ENCODE peak calls at places on chromosome 14, in four cellular contexts. G is RCC 7860, C is HAP-1, D is fibroblast of lung. S is an unnamed sample.

GRCh38 chr14:52961060-52961639 is 10.3 kb upstream of the FERMT2 start:
- DNase-seq in G (peak), C (peak), D (peak), S (no peak)

GRCh38 chr14:22715186-22715812 is 51.2 kb upstream of the OXA1L start:
- DNase-seq in G (no peak), C (no peak), D (no peak), S (no peak)

GRCh38 chr14:54252072-54252730 is 144.6 kb upstream of the CDKN3 start:
- DNase-seq in G (peak), C (no peak), D (peak), S (no peak)

GRCh38 chr14:97446087-97446486 is 648.9 kb downstream of the VRK1 start:
- DNase-seq in G (no peak), C (no peak), D (no peak), S (no peak)

GRCh38 chr14:73058224-73058922 is at the start of gene RBM25:
- DNase-seq in G (peak), C (peak), D (peak), S (peak)

GRCh38 chr14:85319101-85319500 is 210.8 kb upstream of the FLRT2 start:
- DNase-seq in G (no peak), C (no peak), D (no peak), S (no peak)

GRCh38 chr14:65501328-65501727 is 88.8 kb downstream of the FUT8 start:
- DNase-seq in G (no peak), C (no peak), D (no peak), S (no peak)

GRCh38 chr14:68214431-68214830 is 394.9 kb downstream of the RAD51B start:
- DNase-seq in G (no peak), C (no peak), D (no peak), S (no peak)

GRCh38 chr14:68951800-68952540 is 27.1 kb downstream of the ACTN1 start:
- DNase-seq in G (no peak), C (no peak), D (no peak), S (no peak)

GRCh38 chr14:22427771-22428228 is 161.2 kb downstream of the DAD1 start:
- DNase-seq in G (no peak), C (peak), D (peak), S (no peak)

GRCh38 chr14:23125933-23126524 is 7.0 kb upstream of the CEBPE start:
- DNase-seq in G (no peak), C (no peak), D (no peak), S (no peak)

GRCh38 chr14:62017651-62018230 is 255.5 kb downstream of the SNAPC1 start:
- DNase-seq in G (no peak), C (no peak), D (no peak), S (no peak)

GRCh38 chr14:72516936-72517408 is 376.9 kb downstream of the DPF3 start:
- DNase-seq in G (peak), C (peak), D (peak), S (peak)

GRCh38 chr14:103099081-103099732 is 4.7 kb downstream of the EXOC3L4 start:
- DNase-seq in G (no peak), C (no peak), D (no peak), S (no peak)

GRCh38 chr14:93752980-93753561 is 35.2 kb downstream of the PRIMA1 start:
- DNase-seq in G (no peak), C (no peak), D (no peak), S (no peak)

GRCh38 chr14:56592746-56593544 is 13.3 kb downstream of the TMEM260 start:
- DNase-seq in G (peak), C (no peak), D (no peak), S (no peak)

GRCh38 chr14:32010561-32011188 is 66.4 kb upstream of the ARHGAP5 start:
- DNase-seq in G (peak), C (no peak), D (peak), S (no peak)

GRCh38 chr14:35088514-35088913 is 33.3 kb downstream of the PPP2R3C start:
- DNase-seq in G (no peak), C (no peak), D (no peak), S (no peak)

GRCh38 chr14:24911324-24912095 is 138.4 kb downstream of the STXBP6 start:
- DNase-seq in G (peak), C (no peak), D (peak), S (no peak)

GRCh38 chr14:70770490-70770889 is 38.8 kb downstream of the MAP3K9 start:
- DNase-seq in G (no peak), C (no peak), D (no peak), S (no peak)

S was measured in neuronal stem cell.